ENCODE peak calls at places on chromosomes 4 and X, in eight cellular contexts. Y is substantia nigra; N is hippocampal formation; A is posterior cingulate gyrus; P is H9; I is transverse colon; L is stimulated activated CD4-positive, alpha-beta T cell treated with anti-CD3 and anti-CD28 coated beads, Interleukin-12 subunit alpha, Interleukin-12 subunit beta, amount 100 ng/mL, for 48 hours; F is ELR. V is an unnamed sample.

GRCh38 chr4:80138556-80139538 is 58.5 kb upstream of the PRDM8 start:
- DNase-seq in Y (no peak), N (no peak), A (no peak), P (no peak), I (peak), L (peak), F (peak), V (no peak)

GRCh38 chrX:115503099-115503498 is 57.9 kb upstream of the PLS3 start:
- DNase-seq in Y (no peak), N (no peak), A (no peak), P (no peak), I (no peak), L (no peak), F (no peak), V (no peak)

GRCh38 chr4:136311774-136312173 is 1220.5 kb downstream of the PCDH18 start:
- DNase-seq in Y (no peak), N (no peak), A (no peak), P (no peak), I (no peak), L (no peak), F (no peak), V (no peak)

GRCh38 chrX:42797646-42798045 is 19.7 kb upstream of the PPP1R2C start:
- DNase-seq in Y (no peak), N (no peak), A (no peak), P (no peak), I (no peak), L (no peak), F (no peak), V (no peak)

GRCh38 chrX:69158166-69159040 is 6.8 kb downstream of the PJA1 start:
- DNase-seq in Y (no peak), N (no peak), A (peak), P (peak), I (peak), L (no peak), F (peak), V (no peak)

GRCh38 chrX:73267979-73268378 is 53.3 kb upstream of the NAP1L2 start:
- DNase-seq in Y (no peak), N (no peak), A (no peak), P (no peak), I (no peak), L (no peak), F (no peak), V (no peak)

GRCh38 chr4:138655970-138656369 is 359.6 kb upstream of the NOCT start:
- DNase-seq in Y (no peak), N (no peak), A (no peak), P (no peak), I (no peak), L (no peak), F (no peak), V (no peak)

GRCh38 chr4:152073738-152074137 is 312.9 kb upstream of the GATB start:
- DNase-seq in Y (no peak), N (no peak), A (no peak), P (no peak), I (no peak), L (no peak), F (peak), V (peak)

GRCh38 chr4:132910226-132910748 is 238.8 kb upstream of the PCDH10 start:
- DNase-seq in Y (no peak), N (no peak), A (no peak), P (no peak), I (no peak), L (no peak), F (no peak), V (no peak)

GRCh38 chr4:147799986-147800555 is 68.2 kb downstream of the ARHGAP10 start:
- DNase-seq in Y (no peak), N (no peak), A (no peak), P (no peak), I (no peak), L (peak), F (no peak), V (no peak)

GRCh38 chr4:59161249-59161648 is 2038.9 kb upstream of the ADGRL3 start:
- DNase-seq in Y (no peak), N (no peak), A (no peak), P (no peak), I (no peak), L (no peak), F (no peak), V (no peak)

GRCh38 chrX:87272491-87272890 is 245.1 kb upstream of the KLHL4 start:
- DNase-seq in Y (no peak), N (no peak), A (no peak), P (no peak), I (no peak), L (no peak), F (no peak), V (no peak)

GRCh38 chr4:154984148-154984547 is 203.1 kb downstream of the RBM46 start:
- DNase-seq in Y (no peak), N (no peak), A (no peak), P (no peak), I (no peak), L (no peak), F (no peak), V (no peak)

GRCh38 chrX:19560611-19561010 is 45.3 kb upstream of the MAP3K15 start:
- DNase-seq in Y (no peak), N (no peak), A (no peak), P (no peak), I (no peak), L (no peak), F (no peak), V (no peak)

GRCh38 chr4:122776916-122777315 is 44.4 kb downstream of the BBS12 start:
- DNase-seq in Y (no peak), N (no peak), A (no peak), P (no peak), I (peak), L (no peak), F (no peak), V (no peak)

GRCh38 chr4:11497972-11498371 is 69.3 kb upstream of the HS3ST1 start:
- DNase-seq in Y (no peak), N (no peak), A (no peak), P (no peak), I (no peak), L (no peak), F (no peak), V (no peak)

GRCh38 chr4:186137193-186137792 is 32.8 kb downstream of the FAM149A start:
- DNase-seq in Y (no peak), N (peak), A (no peak), P (no peak), I (no peak), L (no peak), F (peak), V (no peak)

GRCh38 chr4:82780398-82781231 is 18.0 kb downstream of the SCD5 start:
- DNase-seq in Y (peak), N (no peak), A (peak), P (peak), I (peak), L (no peak), F (peak), V (no peak)

GRCh38 chr4:87011340-87012034 is 76.7 kb downstream of the AFF1 start:
- DNase-seq in Y (no peak), N (no peak), A (no peak), P (no peak), I (no peak), L (no peak), F (peak), V (no peak)